ENCODE peak calls at places on chromosomes 3 and 15, in four cellular contexts. P, T, G and N are unnamed samples.

GRCh38 chr15:99502182-99502581 is 63.6 kb upstream of the MEF2A start:
- DNase-seq in P (no peak), T (no peak), G (no peak), N (no peak)

GRCh38 chr15:63461230-63461629 is 43.2 kb upstream of the USP3 start:
- DNase-seq in P (peak), T (no peak), G (peak), N (no peak)

GRCh38 chr3:30286811-30287210 is 319.6 kb upstream of the TGFBR2 start:
- DNase-seq in P (no peak), T (no peak), G (no peak), N (no peak)

GRCh38 chr3:14431928-14432834 is 29.8 kb downstream of the SLC6A6 start:
- DNase-seq in P (peak), T (peak), G (peak), N (peak)

GRCh38 chr3:188153949-188154757 is at the start of gene LPP:
- DNase-seq in P (peak), T (peak), G (peak), N (peak)

GRCh38 chr3:46960081-46960701 is 16.4 kb downstream of the CCDC12 start:
- DNase-seq in P (peak), T (peak), G (no peak), N (no peak)

GRCh38 chr15:28190391-28191174 is 91.5 kb upstream of the OCA2 start:
- DNase-seq in P (no peak), T (no peak), G (no peak), N (no peak)

GRCh38 chr15:64859226-64859625 is 17.5 kb downstream of the PLEKHO2 start:
- DNase-seq in P (no peak), T (no peak), G (no peak), N (no peak)

GRCh38 chr3:4416961-4417360 is 50.1 kb downstream of the SUMF1 start:
- DNase-seq in P (no peak), T (peak), G (no peak), N (peak)

GRCh38 chr3:50604628-50605588 is 6.7 kb downstream of the CISH start:
- DNase-seq in P (no peak), T (no peak), G (no peak), N (no peak)

GRCh38 chr3:58271901-58272501 is 34.0 kb upstream of the RPP14 start:
- DNase-seq in P (no peak), T (peak), G (no peak), N (peak)

GRCh38 chr3:46269556-46269955 is 27.3 kb downstream of the CCR3 start:
- DNase-seq in P (no peak), T (no peak), G (no peak), N (no peak)

GRCh38 chr15:63173116-63173470 is 15.8 kb upstream of the RPS27L start:
- DNase-seq in P (no peak), T (no peak), G (no peak), N (no peak)

GRCh38 chr15:71116366-71116765 is 1.1 kb downstream of the THSD4 start:
- DNase-seq in P (no peak), T (no peak), G (no peak), N (no peak)

GRCh38 chr3:194058189-194058571 is 77.8 kb upstream of the HES1 start:
- DNase-seq in P (peak), T (peak), G (peak), N (peak)

GRCh38 chr15:41838400-41838897 is at the start of gene PLA2G4B:
- DNase-seq in P (no peak), T (no peak), G (no peak), N (no peak)

GRCh38 chr3:123053107-123053506 is 13.7 kb upstream of the PDIA5 start:
- DNase-seq in P (no peak), T (no peak), G (no peak), N (peak)

GRCh38 chr3:77464106-77464688 is 424.3 kb downstream of the ROBO2 start:
- DNase-seq in P (no peak), T (no peak), G (no peak), N (peak)

GRCh38 chr15:63453181-63453905 is 51.0 kb upstream of the USP3 start:
- DNase-seq in P (no peak), T (no peak), G (no peak), N (no peak)

GRCh38 chr15:42324308-42324707 is 35.0 kb upstream of the CAPN3 start:
- DNase-seq in P (no peak), T (peak), G (no peak), N (no peak)

GRCh38 chr3:186281172-186281571 is 80.9 kb downstream of the DGKG start:
- DNase-seq in P (no peak), T (peak), G (no peak), N (peak)

GRCh38 chr3:129599607-129600006 is 6.9 kb downstream of the PLXND1 start:
- DNase-seq in P (peak), T (peak), G (peak), N (peak)

GRCh38 chr3:190586631-190587000 is 72.7 kb downstream of the IL1RAP start:
- DNase-seq in P (no peak), T (peak), G (no peak), N (peak)

GRCh38 chr15:73082719-73083275 is 30.5 kb downstream of the NEO1 start:
- DNase-seq in P (no peak), T (peak), G (no peak), N (no peak)

GRCh38 chr15:59420986-59421618 is 16.9 kb upstream of the FAM81A start:
- DNase-seq in P (peak), T (peak), G (peak), N (peak)

GRCh38 chr3:44000586-44000985 is 241.1 kb upstream of the TOPAZ1 start:
- DNase-seq in P (no peak), T (no peak), G (no peak), N (peak)

GRCh38 chr15:48507416-48508065 is 138.0 kb downstream of the FBN1 start:
- DNase-seq in P (peak), T (peak), G (peak), N (peak)